ENCODE peak calls at places on chromosomes 16 and 17, in seven cellular contexts. I is stomach, M is transverse colon, E is upper lobe of left lung, J is esophagus muscularis mucosa, P is sigmoid colon, F is H1. B is an unnamed sample.

GRCh38 chr16:1602285-1602684 is 9.6 kb downstream of the IFT140 start:
- DNase-seq in E (no peak), J (no peak), F (no peak), I (no peak), M (no peak), P (no peak), B (no peak)

GRCh38 chr17:57121308-57122042 is 36.4 kb downstream of the AKAP1 start:
- DNase-seq in I (peak), P (no peak), E (peak), M (no peak), F (no peak), J (no peak), B (no peak)

GRCh38 chr17:76384222-76384986 is at the start of gene SPHK1:
- DNase-seq in M (peak), J (no peak), P (peak), F (peak), E (peak), I (peak), B (no peak)

GRCh38 chr16:27067138-27067537 is 411 bp downstream of the C16orf82 start:
- DNase-seq in M (no peak), J (no peak), E (peak), F (peak), P (no peak), I (no peak), B (no peak)

GRCh38 chr17:81018044-81018802 is 16.7 kb upstream of the BAIAP2 start:
- DNase-seq in J (no peak), F (no peak), P (peak), M (peak), E (peak), I (no peak), B (no peak)

GRCh38 chr16:67649494-67649931 is 4.6 kb downstream of the CARMIL2 start:
- DNase-seq in M (no peak), J (no peak), P (no peak), E (peak), I (no peak), F (peak), B (peak)

GRCh38 chr16:71803305-71803690 is 5.3 kb downstream of the AP1G1 start:
- DNase-seq in E (no peak), F (no peak), P (no peak), I (no peak), J (no peak), M (no peak), B (no peak)

GRCh38 chr16:79734721-79735120 is 134.2 kb upstream of the MAF start:
- DNase-seq in I (no peak), P (no peak), E (no peak), J (no peak), F (no peak), M (no peak), B (no peak)

GRCh38 chr16:73301984-73302383 is 254.1 kb upstream of the ZFHX3 start:
- DNase-seq in I (no peak), E (no peak), F (no peak), M (no peak), P (no peak), J (no peak), B (no peak)

GRCh38 chr17:39018267-39019134 is 51.3 kb upstream of the FBXO47 start:
- DNase-seq in E (peak), M (no peak), J (no peak), I (no peak), P (no peak), F (no peak), B (no peak)
- H3K27ac ChIP-seq in E (no peak), M (peak), J (no peak), I (peak), P (no peak), F (no peak), B (no peak)

GRCh38 chr16:83473926-83474660 is 333.7 kb upstream of the HSBP1 start:
- DNase-seq in M (no peak), E (no peak), I (no peak), P (no peak), F (no peak), J (no peak), B (no peak)
- TF ChIP-seq EP300 in M (no peak), E (no peak), I (no peak), P (no peak), F (no peak), J (no peak), B (no peak)

DNA sequence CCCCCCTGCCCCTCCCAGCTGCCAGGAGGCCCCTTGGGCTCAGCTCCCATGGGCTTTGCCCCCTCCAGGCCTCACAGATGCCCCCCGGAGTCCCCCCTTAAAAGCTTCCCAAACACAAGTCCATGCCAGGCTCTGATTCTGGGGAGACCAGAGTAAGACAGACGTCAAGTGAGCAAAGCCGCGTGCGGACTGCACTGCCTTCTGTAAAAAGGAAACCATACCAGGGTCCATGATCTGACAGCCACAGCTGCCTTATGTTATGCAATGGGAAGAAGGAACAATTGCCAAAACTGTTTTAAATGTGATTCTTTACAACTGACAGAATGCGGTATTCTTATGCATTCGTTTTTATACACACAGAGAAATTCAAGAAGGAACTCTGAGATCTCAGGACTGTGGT is 17.9 kb upstream of the HEXD start:
- DNase-seq in I (no peak), P (no peak), J (no peak), M (no peak), E (no peak), F (no peak), B (no peak)
- TF ChIP-seq POLR2AphosphoS5 in I (no peak), P (peak), J (no peak), M (no peak), E (no peak), F (no peak), B (no peak)

GRCh38 chr17:8158267-8159031 is 4.3 kb downstream of the VAMP2 start:
- DNase-seq in M (peak), F (peak), J (peak), I (peak), P (peak), E (peak), B (peak)

GRCh38 chr17:8160741-8161221 is 2.0 kb downstream of the VAMP2 start:
- DNase-seq in I (no peak), M (no peak), F (no peak), P (peak), E (no peak), J (no peak), B (peak)

GRCh38 chr17:8159459-8160223 is 3.1 kb downstream of the VAMP2 start:
- DNase-seq in J (no peak), E (no peak), P (peak), F (no peak), I (no peak), M (no peak), B (peak)

GRCh38 chr17:8160224-8160577 is 2.5 kb downstream of the VAMP2 start:
- DNase-seq in M (no peak), I (no peak), F (no peak), E (no peak), P (no peak), J (no peak), B (no peak)

DNA sequence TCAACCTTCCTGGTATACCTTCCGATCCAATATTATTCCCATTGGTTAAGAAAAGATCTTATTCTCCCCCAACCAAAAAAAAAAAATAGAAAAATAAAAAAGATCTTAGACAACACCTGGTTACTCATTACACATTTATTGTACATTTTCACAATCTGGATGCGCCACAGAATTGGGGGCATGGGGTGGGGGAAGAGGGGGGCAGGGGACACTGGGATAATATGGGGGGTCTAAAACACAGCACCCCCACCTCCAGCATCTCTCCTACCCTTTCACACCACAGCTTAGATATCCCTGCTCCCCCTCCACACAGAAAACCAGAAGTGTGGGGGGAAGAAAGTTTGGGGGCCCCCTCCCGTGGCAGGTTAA is 3.7 kb downstream of the VAMP2 start:
- DNase-seq in P (no peak), E (no peak), J (no peak), F (no peak), I (no peak), M (no peak), B (no peak)
- H3K27ac ChIP-seq in P (peak), E (no peak), J (peak), F (no peak), I (peak), M (peak), B (peak)

GRCh38 chr16:84605339-84605848 is 12.5 kb downstream of the COTL1 start:
- DNase-seq in M (no peak), I (no peak), E (no peak), P (no peak), F (no peak), J (no peak), B (no peak)

GRCh38 chr16:84606081-84606875 is 11.6 kb downstream of the COTL1 start:
- DNase-seq in I (no peak), M (no peak), E (no peak), J (no peak), F (no peak), P (no peak), B (no peak)

GRCh38 chr16:84600343-84601229 is 17.3 kb downstream of the COTL1 start:
- DNase-seq in M (no peak), I (no peak), P (no peak), J (no peak), E (no peak), F (no peak), B (no peak)

GRCh38 chr16:84604477-84605013 is 13.3 kb downstream of the COTL1 start:
- DNase-seq in M (no peak), I (no peak), F (no peak), J (no peak), P (no peak), E (no peak), B (no peak)

DNA sequence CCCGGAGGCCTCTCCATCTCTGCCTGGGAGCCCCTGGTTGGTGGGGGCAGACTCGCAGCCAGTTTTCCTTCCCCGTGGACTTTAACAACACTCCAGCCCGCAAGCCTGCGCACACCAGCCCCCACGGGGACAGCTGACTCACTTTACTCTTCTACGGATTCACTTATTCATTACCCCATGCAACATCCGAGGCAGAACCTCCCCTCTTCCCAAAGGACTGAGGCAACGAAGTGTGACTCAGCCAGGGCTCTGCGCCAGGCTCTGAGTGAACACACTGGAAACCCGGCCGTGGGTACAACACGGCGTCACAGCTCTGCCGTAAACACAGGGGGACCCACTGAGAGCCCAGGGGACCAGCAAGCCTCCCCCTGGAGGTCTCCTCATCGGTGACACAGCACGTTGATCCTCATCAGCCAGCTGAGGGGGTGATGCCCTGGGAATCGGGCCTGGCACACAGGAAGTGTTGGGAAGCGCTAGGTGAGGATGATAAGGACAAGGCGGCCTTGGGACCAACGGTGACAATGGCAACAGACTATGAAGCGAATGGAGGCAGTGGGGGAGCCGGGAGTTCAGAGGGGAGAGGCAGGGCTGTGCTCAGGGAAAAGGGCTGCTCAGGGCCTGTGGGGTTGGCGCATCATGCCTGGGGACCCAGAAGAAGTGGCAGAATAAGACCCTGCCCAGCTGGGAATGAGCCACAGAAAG is 14.6 kb downstream of the COTL1 start:
- DNase-seq in F (no peak), P (peak), J (no peak), E (peak), M (peak), I (peak), B (peak)
- TF ChIP-seq EP300 in F (no peak), P (peak), J (no peak), E (no peak), M (no peak), I (no peak), B (no peak)

GRCh38 chr16:50297301-50298074 is 31.1 kb downstream of the ADCY7 start:
- DNase-seq in M (peak), E (no peak), F (no peak), I (no peak), P (peak), J (no peak), B (peak)

GRCh38 chr16:50298075-50298460 is 31.7 kb downstream of the ADCY7 start:
- DNase-seq in E (no peak), P (peak), M (no peak), F (no peak), J (no peak), I (no peak), B (peak)

GRCh38 chr16:50296807-50297206 is 30.5 kb downstream of the ADCY7 start:
- DNase-seq in F (no peak), I (no peak), J (no peak), E (no peak), P (peak), M (no peak), B (peak)

GRCh38 chr16:50299508-50300105 is 33.3 kb downstream of the ADCY7 start:
- DNase-seq in F (peak), P (peak), M (no peak), J (no peak), I (no peak), E (peak), B (peak)

DNA sequence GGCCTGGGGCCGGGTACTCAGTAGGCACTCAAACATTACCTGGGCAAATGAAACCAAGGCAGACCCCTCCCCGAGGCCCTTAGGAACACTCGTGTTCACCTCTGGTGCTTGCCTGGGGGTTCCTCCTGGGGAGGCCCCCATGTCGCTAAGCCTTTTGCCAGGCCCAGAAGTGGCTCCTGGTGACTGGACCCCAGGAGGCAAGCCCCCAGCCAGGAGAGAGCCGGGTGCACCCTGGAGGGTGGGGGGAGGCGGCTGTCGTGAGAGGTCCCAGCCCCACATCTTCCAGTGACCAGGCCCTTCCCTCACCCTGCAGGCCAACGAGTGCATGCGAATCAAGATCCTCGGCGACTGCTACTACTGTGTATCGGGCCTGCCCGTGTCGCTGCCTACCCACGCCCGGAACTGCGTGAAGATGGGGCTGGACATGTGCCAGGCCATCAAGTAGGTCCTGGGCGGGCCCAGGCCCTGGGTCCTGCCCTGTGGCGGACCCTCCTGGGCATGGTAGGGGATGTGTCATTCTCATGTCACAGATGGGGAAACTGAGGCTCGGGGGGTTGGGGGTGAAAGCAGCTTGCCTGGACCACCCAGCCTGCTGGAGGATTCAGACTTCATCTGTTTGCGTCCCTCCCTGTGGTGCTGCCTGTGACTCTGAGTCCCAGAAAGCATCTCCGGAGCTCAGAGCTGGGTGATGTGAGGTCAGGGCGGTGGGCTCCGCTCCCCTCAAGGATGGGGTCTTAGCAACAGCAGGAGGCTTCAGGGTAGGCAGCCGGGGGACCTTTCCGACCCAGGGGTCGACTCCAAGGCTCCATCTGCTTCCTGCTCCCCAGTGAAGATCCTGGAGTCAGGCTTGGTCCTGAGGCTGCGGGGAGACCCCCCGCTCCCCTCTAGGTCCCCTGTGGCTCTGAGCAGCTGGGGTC is 32.5 kb downstream of the ADCY7 start:
- DNase-seq in P (peak), E (peak), M (no peak), I (no peak), J (no peak), F (no peak), B (peak)
- TF ChIP-seq POLR2AphosphoS5 in P (no peak), E (no peak), M (no peak), I (no peak), J (no peak), F (no peak), B (no peak)

GRCh38 chr17:42555122-42555622 is 2.4 kb downstream of the HSD17B1 start:
- DNase-seq in J (no peak), F (no peak), I (no peak), P (no peak), M (no peak), E (no peak), B (no peak)

GRCh38 chr17:42554250-42555121 is 1.8 kb downstream of the HSD17B1 start:
- DNase-seq in P (peak), E (peak), M (peak), J (peak), I (peak), F (peak), B (peak)

GRCh38 chr17:42548993-42549755 is 3.5 kb upstream of the HSD17B1 start:
- DNase-seq in J (no peak), F (no peak), M (no peak), P (no peak), E (no peak), I (no peak), B (no peak)

GRCh38 chr17:42553866-42554249 is 1.1 kb downstream of the HSD17B1 start:
- DNase-seq in M (no peak), P (no peak), I (peak), E (peak), F (no peak), J (no peak), B (no peak)

GRCh38 chr17:42553161-42553818 is 567 bp downstream of the HSD17B1 start:
- DNase-seq in J (no peak), P (no peak), F (no peak), M (no peak), I (no peak), E (peak), B (no peak)
- H3K27ac ChIP-seq in J (peak), P (peak), F (no peak), M (peak), I (peak), E (no peak), B (peak)

DNA sequence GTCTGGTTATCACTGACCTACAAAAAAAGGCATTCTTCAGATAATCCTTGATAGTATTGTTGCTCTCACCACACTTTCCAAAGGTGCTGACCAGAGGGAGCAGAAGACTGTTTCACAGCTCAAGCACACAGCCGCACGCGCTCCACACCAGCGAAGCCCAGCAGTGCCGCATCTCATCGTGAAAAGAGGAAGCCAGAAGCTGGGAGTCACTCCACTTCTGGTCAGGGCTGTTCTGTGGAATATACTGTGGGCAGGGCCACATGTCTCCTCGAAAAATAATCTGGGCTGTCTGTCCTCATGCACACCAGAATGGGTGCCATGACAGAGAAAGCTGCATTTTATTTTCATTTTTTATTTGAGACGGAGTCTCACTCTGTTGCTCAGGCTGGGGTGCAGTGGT is 7.3 kb upstream of the PRSS36 start:
- DNase-seq in E (no peak), M (peak), F (no peak), J (no peak), I (no peak), P (no peak), B (no peak)
- TF ChIP-seq EP300 in E (no peak), M (no peak), F (no peak), J (no peak), I (no peak), P (no peak), B (no peak)

GRCh38 chr16:85448557-85449194 is 164.4 kb upstream of the GSE1 start:
- DNase-seq in I (peak), F (no peak), E (no peak), P (no peak), J (no peak), M (peak), B (no peak)
- TF ChIP-seq POLR2AphosphoS5 in I (peak), F (no peak), E (no peak), P (no peak), J (no peak), M (peak), B (no peak)